ENCODE peak calls at places on chromosomes 12 and 14, in four cellular contexts. C, E, I and O are unnamed samples.

GRCh38 chr14:55604900-55605418 is 25.0 kb downstream of the KTN1 start:
- DNase-seq in I (no peak), E (no peak), C (no peak), O (no peak)

GRCh38 chr12:98440165-98440581 is 75.2 kb upstream of the TMPO start:
- DNase-seq in I (peak), E (no peak), C (peak), O (peak)

GRCh38 chr12:121533391-121534090 is 47.3 kb downstream of the KDM2B start:
- DNase-seq in I (no peak), E (peak), C (no peak), O (no peak)

GRCh38 chr12:30989754-30990153 is 63.2 kb downstream of the TSPAN11 start:
- DNase-seq in I (peak), C (peak), E (no peak), O (no peak)

GRCh38 chr12:21656931-21657335 is 709 bp downstream of the LDHB start:
- DNase-seq in C (peak), I (peak), E (no peak), O (peak)

GRCh38 chr14:104230946-104231345 is 92.6 kb downstream of the KIF26A start:
- DNase-seq in C (no peak), E (no peak), I (no peak), O (no peak)

GRCh38 chr14:100871234-100872186 is 32.0 kb downstream of the RTL1 start:
- DNase-seq in C (no peak), I (no peak), E (peak), O (peak)

GRCh38 chr12:120902846-120903381 is 1.2 kb downstream of the SPPL3 start:
- DNase-seq in E (no peak), I (no peak), C (no peak), O (no peak)

GRCh38 chr12:121388421-121388981 is 11.4 kb upstream of the RNF34 start:
- DNase-seq in E (no peak), C (peak), I (peak), O (peak)

GRCh38 chr12:119457251-119457650 is 122.7 kb downstream of the CCDC60 start:
- DNase-seq in C (no peak), I (no peak), E (no peak), O (no peak)

GRCh38 chr12:11085419-11085818 is 6.7 kb downstream of the TAS2R43 start:
- DNase-seq in I (no peak), C (no peak), E (no peak), O (peak)

GRCh38 chr14:37270629-37271028 is 72.9 kb downstream of the MIPOL1 start:
- DNase-seq in E (no peak), C (no peak), I (no peak), O (no peak)

GRCh38 chr12:14994610-14995009 is 21.8 kb downstream of the PDE6H start:
- DNase-seq in C (no peak), E (no peak), I (peak), O (no peak)

DNA sequence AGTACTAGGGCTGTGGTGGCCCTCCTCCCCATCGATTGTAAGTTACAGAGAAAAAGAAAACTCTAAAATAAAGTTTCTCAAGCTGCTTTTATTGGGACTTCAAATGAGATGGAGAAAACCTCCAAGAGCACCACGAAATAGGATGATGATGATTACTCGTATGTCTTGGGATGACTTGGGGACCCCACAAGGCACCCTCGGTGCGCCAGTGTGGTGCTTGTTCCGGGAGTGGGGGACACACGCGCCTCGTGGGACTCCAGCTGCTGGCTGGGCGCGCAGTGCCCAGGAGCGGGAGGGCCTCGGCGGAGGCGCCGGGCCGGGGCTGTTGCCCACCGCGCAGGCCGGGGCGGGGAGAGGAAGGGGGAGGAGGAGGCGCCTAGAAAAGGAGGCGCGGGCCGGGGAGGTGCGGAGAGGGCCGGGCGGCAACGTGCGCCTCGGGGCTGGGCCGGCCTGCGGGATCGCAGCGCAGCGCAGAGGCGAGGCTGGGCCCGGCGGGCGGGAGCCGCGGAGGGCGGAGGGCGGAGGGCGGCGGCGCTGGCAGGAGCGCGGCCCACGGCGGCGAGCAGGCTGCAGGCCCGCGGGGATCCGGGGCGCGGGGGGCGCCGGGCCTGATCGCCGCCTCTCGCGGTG is at the start of gene RFLNA:
- DNase-seq in I (peak), E (no peak), C (no peak), O (no peak)
- H3K4me3 ChIP-seq in I (peak), E (peak), C (no peak), O (peak)

GRCh38 chr12:125004621-125005020 is 11.2 kb downstream of the BRI3BP start:
- DNase-seq in C (no peak), I (no peak), E (peak), O (no peak)
- TF ChIP-seq CTCF in C (no peak), I (no peak), E (no peak), O (no peak)

GRCh38 chr12:94150483-94151225 is 2.3 kb downstream of the PLXNC1 start:
- DNase-seq in E (peak), I (no peak), C (no peak), O (no peak)

GRCh38 chr12:94147377-94147990 is 893 bp upstream of the PLXNC1 start:
- DNase-seq in C (no peak), E (no peak), I (no peak), O (no peak)

GRCh38 chr12:94147991-94148840 is at the start of gene PLXNC1:
- DNase-seq in I (peak), E (peak), C (no peak), O (peak)

GRCh38 chr12:94149781-94150482 is 1.6 kb downstream of the PLXNC1 start:
- DNase-seq in E (peak), I (no peak), C (no peak), O (no peak)

GRCh38 chr12:94148841-94149780 is 734 bp downstream of the PLXNC1 start:
- DNase-seq in E (peak), I (no peak), C (no peak), O (no peak)
- H3K4me3 ChIP-seq in E (peak), I (peak), C (no peak), O (peak)

GRCh38 chr14:87975636-87976035 is 17.3 kb downstream of the GALC start:
- DNase-seq in C (no peak), E (no peak), I (peak), O (peak)
- TF ChIP-seq CTCF in C (no peak), E (no peak), I (no peak), O (no peak)

GRCh38 chr12:49883065-49883464 is 20.6 kb downstream of the FAIM2 start:
- DNase-seq in I (no peak), C (no peak), E (peak), O (no peak)

GRCh38 chr12:49880756-49881390 is 22.8 kb downstream of the FAIM2 start:
- DNase-seq in E (peak), C (no peak), I (peak), O (no peak)

GRCh38 chr12:49885118-49885517 is 18.6 kb downstream of the FAIM2 start:
- DNase-seq in I (no peak), E (peak), C (no peak), O (no peak)

GRCh38 chr12:49882248-49882850 is 21.4 kb downstream of the FAIM2 start:
- DNase-seq in E (no peak), C (peak), I (no peak), O (no peak)

DNA sequence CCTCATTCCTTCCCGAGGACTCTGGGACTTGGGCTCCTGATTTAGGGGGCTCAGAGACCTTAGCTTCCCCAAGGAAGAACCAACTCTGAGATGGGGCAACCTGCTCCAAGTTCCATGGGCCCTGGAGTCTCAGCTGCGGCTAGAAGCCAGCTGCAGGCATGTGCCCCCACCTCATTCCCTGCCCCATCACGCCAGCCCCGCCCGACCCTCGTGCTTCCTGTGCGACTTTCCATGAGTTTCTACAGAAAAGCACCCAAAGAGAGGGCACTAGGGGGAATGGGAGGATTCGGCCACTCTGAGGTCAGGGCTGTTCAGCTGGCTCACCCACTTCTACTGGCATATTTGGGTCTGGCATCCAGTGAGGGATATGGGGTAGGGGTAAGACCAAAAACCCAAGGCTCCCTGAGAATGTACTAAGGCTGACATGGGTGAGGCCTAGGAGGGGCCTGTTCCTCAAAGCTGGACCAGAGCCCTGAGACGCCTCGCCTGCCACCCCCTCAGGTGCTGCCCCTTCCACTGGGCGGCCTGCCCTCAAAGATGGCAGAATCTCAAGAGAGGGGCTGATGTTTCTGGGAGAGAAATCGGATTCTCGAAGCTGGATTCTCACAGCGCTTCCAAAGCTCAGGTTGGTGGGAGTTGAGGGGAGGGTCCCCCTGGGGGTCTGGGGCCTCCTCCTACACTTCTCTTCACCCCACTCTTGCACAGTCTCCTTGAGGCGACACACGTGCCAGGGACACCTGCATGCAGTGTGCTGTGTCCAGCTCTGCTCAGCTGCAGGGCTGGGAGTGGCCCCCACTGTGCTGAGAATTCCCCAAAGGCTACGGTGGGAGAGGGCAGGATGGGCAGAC is 22.1 kb downstream of the FAIM2 start:
- DNase-seq in C (no peak), I (no peak), E (peak), O (no peak)
- H3K4me3 ChIP-seq in C (no peak), I (no peak), E (no peak), O (no peak)

DNA sequence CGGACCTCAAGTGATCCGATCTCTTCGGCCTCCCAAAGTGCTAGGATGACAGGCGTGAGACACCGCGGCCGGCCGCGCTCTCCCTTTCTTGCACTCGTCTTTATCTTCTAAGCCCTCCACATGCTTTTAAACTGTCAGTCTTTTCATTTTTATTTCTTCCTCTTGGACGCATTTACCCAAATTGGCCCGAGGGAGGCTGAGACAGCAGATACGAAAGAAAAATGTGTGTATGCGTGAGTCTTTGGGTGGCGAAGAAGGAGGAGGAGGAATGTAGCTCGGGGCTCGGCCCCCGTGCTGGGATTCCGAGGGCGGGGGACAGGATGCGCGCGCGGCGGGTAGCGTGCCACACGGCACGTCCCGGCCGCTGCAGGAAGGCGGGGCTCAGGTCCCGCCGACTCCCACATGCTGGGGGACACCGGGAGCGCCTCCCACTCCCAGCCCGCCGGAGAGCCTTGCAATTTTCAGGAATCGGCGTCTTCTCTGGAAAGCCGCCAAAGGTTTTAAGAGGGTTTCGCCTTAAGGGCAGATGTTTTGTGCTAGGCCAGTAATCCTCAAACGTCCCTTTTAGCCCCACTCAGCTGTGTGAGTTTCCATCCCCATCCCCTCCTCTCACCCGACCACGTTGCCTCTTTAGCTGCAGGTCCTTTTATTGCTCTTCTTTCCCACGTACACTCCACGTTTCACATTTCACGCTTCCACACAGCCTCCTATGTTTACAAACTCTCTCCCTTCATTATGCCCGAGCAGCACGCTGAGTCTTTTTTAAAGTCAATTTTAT is 34.7 kb upstream of the SLC2A3 start:
- DNase-seq in E (peak), C (peak), I (peak), O (peak)
- TF ChIP-seq CTCF in E (no peak), C (no peak), I (peak), O (no peak)

GRCh38 chr12:87201598-87201997 is 827.6 kb downstream of the C12orf50 start:
- DNase-seq in I (no peak), E (no peak), C (no peak), O (no peak)

GRCh38 chr12:87196329-87196728 is 832.9 kb downstream of the C12orf50 start:
- DNase-seq in C (no peak), E (no peak), I (no peak), O (no peak)

GRCh38 chr12:87200289-87200979 is 828.8 kb downstream of the C12orf50 start:
- DNase-seq in E (no peak), I (no peak), C (no peak), O (no peak)

DNA sequence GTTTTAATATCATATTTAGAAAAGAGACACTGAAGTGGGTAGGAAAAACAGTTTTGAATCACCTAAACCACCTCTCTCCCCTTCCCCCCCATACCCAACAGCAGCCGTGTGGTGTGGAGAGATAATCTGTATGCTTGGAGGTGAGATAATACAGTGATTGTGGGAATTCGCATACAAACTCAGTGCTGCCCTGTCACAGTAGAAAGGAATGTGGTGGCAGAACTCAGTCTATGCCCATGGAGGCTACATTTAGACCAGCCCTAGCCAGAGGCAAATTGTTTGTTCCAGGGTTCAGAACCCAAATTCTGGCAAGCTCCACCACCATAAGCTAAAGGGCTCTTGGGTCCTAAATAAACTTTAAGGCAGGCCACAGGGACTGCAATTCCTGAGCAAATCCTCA is 827.0 kb downstream of the C12orf50 start:
- DNase-seq in E (no peak), I (no peak), C (no peak), O (no peak)
- H3K4me3 ChIP-seq in E (no peak), I (no peak), C (no peak), O (no peak)

DNA sequence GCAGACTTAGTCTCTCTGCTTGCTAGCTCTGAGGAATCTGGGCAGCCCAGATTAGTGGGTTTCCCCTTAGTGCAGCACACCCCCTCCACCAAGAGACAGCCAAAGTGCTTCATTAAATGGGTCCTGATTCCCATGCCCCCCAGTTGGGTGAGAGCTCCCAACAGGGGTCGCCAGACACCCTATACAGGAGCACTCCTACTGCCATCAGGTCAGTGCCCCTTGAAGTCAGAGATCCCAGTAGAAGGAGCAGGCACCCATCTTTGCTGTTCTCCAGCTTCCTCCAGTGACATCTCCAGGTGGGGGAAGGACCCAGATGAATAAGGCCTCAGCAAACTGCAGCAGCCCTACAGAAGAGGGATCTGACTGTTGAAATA is 36.7 kb upstream of the C14orf132 start:
- DNase-seq in I (no peak), C (no peak), E (no peak), O (no peak)
- TF ChIP-seq CTCF in I (peak), C (no peak), E (no peak), O (no peak)

DNA sequence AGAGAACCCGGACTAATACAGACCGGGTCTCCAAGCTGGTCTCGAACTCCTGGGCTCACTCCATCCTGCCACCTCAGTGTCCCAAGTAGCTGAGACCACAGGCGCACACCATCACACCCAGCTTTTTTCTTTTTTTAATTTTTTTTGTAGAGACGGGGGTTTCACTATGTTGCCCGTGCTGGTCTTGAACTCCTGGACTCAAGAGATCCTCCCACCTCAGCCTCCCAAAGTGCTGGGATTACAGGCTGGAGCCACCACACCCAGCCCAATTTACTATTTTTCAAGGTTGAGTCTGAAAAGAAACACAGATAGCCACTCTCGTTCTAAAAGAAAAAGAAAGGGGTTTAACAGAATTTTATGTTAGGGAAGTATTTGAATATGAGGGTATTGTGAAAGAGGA is 1.8 kb downstream of the ERO1A start:
- DNase-seq in C (no peak), E (no peak), I (no peak), O (no peak)
- H3K4me3 ChIP-seq in C (peak), E (no peak), I (no peak), O (no peak)

GRCh38 chr12:6826125-6826733 is 2.0 kb upstream of the P3H3 start:
- DNase-seq in I (no peak), E (no peak), C (no peak), O (no peak)
- TF ChIP-seq CTCF in I (no peak), E (no peak), C (no peak), O (no peak)